ENCODE peak calls at places on chromosomes 16 and 17, in five cellular contexts. D is H9, R is H1, H is trophoblast cell, S is mesendoderm. V is an unnamed sample.

GRCh38 chr17:33647976-33648375 is 354.9 kb upstream of the ASIC2 start:
- DNase-seq in D (peak), R (no peak), H (peak), S (peak), V (peak)

GRCh38 chr16:23640669-23640958 is 496 bp downstream of the PALB2 start:
- DNase-seq in D (no peak), R (peak), H (no peak), S (peak), V (no peak)

GRCh38 chr16:11612110-11612981 is 25.6 kb upstream of the LITAF start:
- DNase-seq in D (no peak), R (no peak), H (peak), S (peak), V (no peak)

GRCh38 chr17:73255671-73256181 is 6.0 kb downstream of the CPSF4L start:
- DNase-seq in D (peak), R (peak), H (peak), S (peak), V (peak)

GRCh38 chr17:57876023-57876865 is 26.4 kb upstream of the MRPS23 start:
- DNase-seq in D (peak), R (no peak), H (no peak), S (no peak), V (peak)

GRCh38 chr16:8949536-8950418 is 13.9 kb downstream of the USP7 start:
- DNase-seq in D (no peak), R (no peak), H (peak), S (peak), V (no peak)

GRCh38 chr16:11056090-11056988 is 112.0 kb downstream of the CLEC16A start:
- DNase-seq in D (no peak), R (no peak), H (no peak), S (no peak), V (peak)

GRCh38 chr16:15682105-15682570 is 32.1 kb downstream of the NDE1 start:
- DNase-seq in D (peak), R (no peak), H (peak), S (peak), V (peak)

GRCh38 chr17:1108560-1108809 is 71.3 kb downstream of the ABR start:
- DNase-seq in D (no peak), R (no peak), H (no peak), S (peak), V (no peak)

GRCh38 chr16:10957771-10958486 is 13.6 kb downstream of the CLEC16A start:
- DNase-seq in D (no peak), R (no peak), H (peak), S (no peak), V (peak)

GRCh38 chr17:48457080-48457836 is 27.2 kb upstream of the SKAP1 start:
- DNase-seq in D (peak), R (no peak), H (peak), S (peak), V (peak)

GRCh38 chr16:1094601-1095449 is 1.2 kb downstream of the C1QTNF8 start:
- DNase-seq in D (no peak), R (no peak), H (no peak), S (no peak), V (no peak)

GRCh38 chr17:7932483-7932891 is 481 bp downstream of the CNTROB start:
- DNase-seq in D (peak), R (no peak), H (peak), S (peak), V (peak)

GRCh38 chr16:68994324-68994723 is 111.1 kb upstream of the HAS3 start:
- DNase-seq in D (no peak), R (no peak), H (no peak), S (no peak), V (no peak)

GRCh38 chr16:1200014-1200627 is 24.9 kb downstream of the TPSG1 start:
- DNase-seq in D (no peak), R (no peak), H (no peak), S (no peak), V (no peak)

GRCh38 chr17:8103549-8103948 is 14.8 kb downstream of the ALOXE3 start:
- DNase-seq in D (no peak), R (no peak), H (no peak), S (no peak), V (no peak)

GRCh38 chr17:7626956-7627249 is 718 bp downstream of the SAT2 start:
- DNase-seq in D (no peak), R (no peak), H (peak), S (no peak), V (no peak)

GRCh38 chr17:19365833-19366636 is 3.5 kb upstream of the B9D1 start:
- DNase-seq in D (no peak), R (no peak), H (no peak), S (no peak), V (no peak)

GRCh38 chr16:50309527-50310307 is 43.4 kb downstream of the ADCY7 start:
- DNase-seq in D (no peak), R (no peak), H (no peak), S (no peak), V (no peak)

GRCh38 chr17:59617141-59617757 is 2.4 kb upstream of the CLTC start:
- DNase-seq in D (no peak), R (no peak), H (peak), S (peak), V (no peak)

GRCh38 chr17:44829558-44830358 is at the start of gene GJC1:
- DNase-seq in D (peak), R (no peak), H (peak), S (peak), V (no peak)

GRCh38 chr17:75642221-75643032 is 9.2 kb downstream of the SMIM5 start:
- DNase-seq in D (no peak), R (no peak), H (peak), S (no peak), V (no peak)

GRCh38 chr17:3916013-3916696 is at the start of gene P2RX1:
- DNase-seq in D (no peak), R (no peak), H (no peak), S (no peak), V (no peak)

GRCh38 chr17:55442953-55443683 is 21.5 kb upstream of the MMD start:
- DNase-seq in D (no peak), R (no peak), H (peak), S (no peak), V (peak)

GRCh38 chr17:78899361-78900260 is 3.4 kb downstream of the CEP295NL start:
- DNase-seq in D (peak), R (no peak), H (peak), S (peak), V (no peak)

GRCh38 chr17:31487063-31487647 is 95.7 kb downstream of the RAB11FIP4 start:
- DNase-seq in D (no peak), R (no peak), H (no peak), S (no peak), V (no peak)

GRCh38 chr17:79082311-79083190 is 7.9 kb downstream of the ENGASE start:
- DNase-seq in D (peak), R (no peak), H (peak), S (peak), V (peak)

GRCh38 chr17:20063665-20064648 is 54.8 kb downstream of the SPECC1 start:
- DNase-seq in D (peak), R (no peak), H (peak), S (no peak), V (peak)

GRCh38 chr17:40490289-40490853 is 11.1 kb downstream of the TNS4 start:
- DNase-seq in D (peak), R (no peak), H (no peak), S (peak), V (peak)

GRCh38 chr17:39196820-39197331 is 593 bp downstream of the CACNB1 start:
- DNase-seq in D (peak), R (no peak), H (no peak), S (no peak), V (no peak)

GRCh38 chr16:22075776-22076175 is 16.6 kb upstream of the VWA3A start:
- DNase-seq in D (no peak), R (no peak), H (no peak), S (no peak), V (peak)

GRCh38 chr16:56657555-56658430 is at the start of gene MT1F:
- DNase-seq in D (peak), R (peak), H (peak), S (peak), V (peak)

GRCh38 chr16:55499951-55500350 is 8.9 kb upstream of the LPCAT2 start:
- DNase-seq in D (no peak), R (no peak), H (peak), S (peak), V (peak)

GRCh38 chr17:40614431-40615294 is 33.0 kb downstream of the SMARCE1 start:
- DNase-seq in D (no peak), R (no peak), H (no peak), S (no peak), V (no peak)

GRCh38 chr17:60435244-60436170 is 13.2 kb downstream of the CHCT1 start:
- DNase-seq in D (peak), R (no peak), H (peak), S (peak), V (peak)

GRCh38 chr17:64779344-64780095 is 117.4 kb upstream of the SMURF2 start:
- DNase-seq in D (peak), R (no peak), H (peak), S (peak), V (no peak)

GRCh38 chr17:58684003-58684402 is 7.8 kb downstream of the TEX14 start:
- DNase-seq in D (no peak), R (no peak), H (peak), S (no peak), V (no peak)

GRCh38 chr17:42422412-42422957 is 571 bp downstream of the CAVIN1 start:
- DNase-seq in D (peak), R (no peak), H (peak), S (peak), V (peak)

GRCh38 chr17:32833076-32833475 is 43.8 kb downstream of the MYO1D start:
- DNase-seq in D (no peak), R (no peak), H (peak), S (no peak), V (no peak)

GRCh38 chr17:81583589-81584337 is 31.6 kb upstream of the FAAP100 start:
- DNase-seq in D (no peak), R (no peak), H (no peak), S (no peak), V (peak)

DNA sequence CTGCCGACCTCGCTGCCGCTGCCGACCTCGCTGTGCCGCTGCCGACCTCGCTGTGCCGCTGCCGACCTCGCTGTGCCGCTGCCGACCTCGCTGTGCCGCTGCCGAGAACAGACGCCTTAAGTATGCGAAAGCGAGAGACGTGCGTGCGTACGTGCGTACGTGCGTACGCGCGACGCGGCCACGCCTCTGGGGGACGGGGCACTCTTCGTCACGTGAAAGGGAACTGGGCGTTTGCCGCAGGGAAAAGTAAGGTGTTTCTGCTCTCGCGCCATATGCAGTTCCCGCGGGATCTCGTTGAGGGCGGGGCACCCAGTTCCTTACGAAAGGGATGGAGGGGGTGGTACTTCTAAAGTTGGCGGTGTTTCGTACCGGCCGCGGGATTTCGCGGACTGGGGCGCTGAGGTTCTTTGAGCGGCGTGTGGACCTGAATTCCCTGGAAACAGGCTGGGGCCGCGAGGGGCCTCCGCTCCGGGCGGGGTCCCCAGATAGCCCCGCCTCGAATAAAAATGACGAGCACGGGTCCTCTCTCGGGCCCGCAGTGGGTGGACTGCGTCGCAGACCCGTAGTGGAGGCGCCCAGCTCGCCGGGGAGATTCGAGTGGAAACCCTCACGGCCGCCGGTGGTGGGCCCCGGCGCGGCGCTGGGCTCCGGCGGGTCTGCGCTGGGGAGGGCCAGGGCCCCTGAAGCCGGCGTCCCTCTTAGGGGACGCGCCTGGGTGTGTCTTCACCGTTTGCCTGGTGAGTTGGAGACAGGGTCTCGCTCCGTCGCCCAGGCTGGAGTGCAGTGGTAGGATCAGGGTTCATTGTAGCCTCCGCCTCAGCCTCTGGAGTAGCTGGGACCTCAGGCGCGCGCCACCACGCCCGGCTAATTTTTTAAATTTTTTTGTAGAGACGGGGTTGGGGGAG is at the start of gene EIF4A3:
- DNase-seq in D (peak), R (peak), H (peak), S (peak), V (peak)
- H2AK5ac ChIP-seq in D (no peak), R (peak), H (peak), S (no peak), V (peak)

GRCh38 chr16:82684246-82684645 is 57.5 kb downstream of the CDH13 start:
- DNase-seq in D (no peak), R (no peak), H (peak), S (no peak), V (peak)

GRCh38 chr16:82681592-82681991 is 54.8 kb downstream of the CDH13 start:
- DNase-seq in D (peak), R (no peak), H (no peak), S (no peak), V (no peak)

GRCh38 chr16:82682757-82683156 is 56.0 kb downstream of the CDH13 start:
- DNase-seq in D (no peak), R (no peak), H (no peak), S (no peak), V (no peak)
- H2AK5ac ChIP-seq in D (no peak), R (no peak), H (no peak), S (no peak), V (no peak)

GRCh38 chr16:67438098-67438791 is 7.3 kb downstream of the HSD11B2 start:
- DNase-seq in D (no peak), R (no peak), H (no peak), S (no peak), V (no peak)
- H2AK5ac ChIP-seq in D (no peak), R (no peak), H (no peak), S (no peak), V (no peak)

GRCh38 chr17:17590883-17591407 is 563 bp downstream of the PEMT start:
- DNase-seq in D (no peak), R (no peak), H (no peak), S (no peak), V (no peak)
- H2AK5ac ChIP-seq in D (no peak), R (no peak), H (peak), S (peak), V (peak)

DNA sequence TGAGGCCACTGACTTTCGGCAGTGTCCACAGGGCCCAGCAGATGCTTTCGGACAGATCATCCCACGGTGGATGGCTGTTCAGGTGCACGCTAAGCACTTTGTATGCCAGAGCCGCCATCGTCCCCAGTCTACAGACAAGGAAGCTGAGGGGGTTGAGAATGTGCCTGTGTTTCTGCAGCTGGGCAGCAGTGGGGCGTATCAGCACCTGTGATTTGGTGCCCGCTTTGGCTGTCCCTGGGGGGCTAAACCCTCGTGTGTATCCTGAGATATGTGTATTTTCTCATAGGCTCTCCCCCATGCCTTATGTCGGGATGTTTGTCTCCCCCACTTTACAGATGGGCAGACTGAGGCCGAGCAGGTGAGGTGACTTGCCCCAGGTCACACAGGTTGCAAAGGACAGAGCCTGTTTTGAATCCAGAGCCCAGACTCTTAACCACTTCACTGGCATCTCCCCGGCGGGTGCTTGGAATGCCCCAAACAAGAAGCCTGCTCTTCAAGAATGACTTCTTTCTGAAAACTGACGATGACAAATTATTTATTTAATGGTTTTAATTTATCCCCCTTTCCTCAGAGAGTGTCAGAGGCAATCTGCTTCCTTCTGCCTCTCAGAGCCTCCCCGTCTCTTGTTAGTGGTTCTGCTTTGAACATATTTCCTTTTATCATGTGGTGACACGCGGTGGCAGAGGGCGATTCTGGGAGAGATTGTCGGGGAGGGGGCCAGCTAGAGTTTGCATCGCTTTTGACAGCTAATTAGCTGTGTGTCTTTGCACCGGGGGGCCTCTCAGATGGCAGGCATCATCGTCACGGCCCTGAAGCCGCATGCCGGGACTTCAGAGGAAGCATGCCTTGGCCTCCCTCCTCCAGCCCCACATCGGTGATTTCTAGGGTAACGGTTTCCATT is 149.6 kb upstream of the CIBAR2 start:
- DNase-seq in D (no peak), R (no peak), H (no peak), S (no peak), V (no peak)
- H2AK5ac ChIP-seq in D (no peak), R (no peak), H (no peak), S (no peak), V (no peak)

GRCh38 chr17:2903193-2903974 is 107.1 kb downstream of the RAP1GAP2 start:
- DNase-seq in D (peak), R (no peak), H (no peak), S (no peak), V (no peak)
- H2AK5ac ChIP-seq in D (no peak), R (peak), H (no peak), S (no peak), V (no peak)

GRCh38 chr16:3000540-3000939 is 12.2 kb upstream of the CLDN9 start:
- DNase-seq in D (no peak), R (no peak), H (no peak), S (no peak), V (no peak)
- H2AK5ac ChIP-seq in D (no peak), R (peak), H (no peak), S (no peak), V (no peak)

GRCh38 chr17:83089322-83090156 is 10.1 kb downstream of the METRNL start:
- DNase-seq in D (no peak), R (no peak), H (peak), S (no peak), V (no peak)

GRCh38 chr17:83086197-83086880 is 6.9 kb downstream of the METRNL start:
- DNase-seq in D (no peak), R (no peak), H (peak), S (no peak), V (peak)

GRCh38 chr17:83088451-83089321 is 9.3 kb downstream of the METRNL start:
- DNase-seq in D (no peak), R (no peak), H (no peak), S (no peak), V (no peak)

GRCh38 chr17:83086907-83087787 is 7.7 kb downstream of the METRNL start:
- DNase-seq in D (no peak), R (no peak), H (no peak), S (no peak), V (no peak)

DNA sequence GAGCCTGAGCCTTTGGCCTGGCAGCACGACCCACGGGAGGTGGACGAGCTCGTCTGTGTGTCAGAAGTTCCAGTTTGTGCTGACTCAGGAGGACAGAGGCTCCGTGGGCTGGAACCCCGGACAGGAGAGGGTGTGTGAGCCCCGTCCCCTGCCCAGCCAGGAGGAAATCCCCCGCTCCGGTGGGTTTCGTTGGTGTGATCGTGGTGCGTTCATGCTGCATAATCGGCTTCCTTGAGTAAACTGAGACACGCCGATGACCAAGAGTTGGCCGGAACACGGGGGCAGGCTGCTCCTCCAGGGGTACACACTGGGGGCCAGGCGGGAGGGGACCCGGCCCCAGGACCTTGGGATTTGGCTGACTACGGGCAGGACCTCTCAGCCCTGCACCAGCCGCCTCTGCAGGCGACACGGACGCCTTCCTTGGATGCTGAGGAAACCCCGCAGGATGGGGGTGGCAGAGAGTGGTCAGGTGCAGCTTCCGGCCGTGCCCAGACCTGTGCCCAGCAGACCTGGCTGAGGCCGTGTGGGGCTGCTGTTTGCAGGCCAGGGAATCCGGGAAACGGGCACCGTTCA is 8.5 kb downstream of the METRNL start:
- DNase-seq in D (no peak), R (no peak), H (no peak), S (no peak), V (no peak)
- H2AK5ac ChIP-seq in D (no peak), R (no peak), H (peak), S (no peak), V (no peak)

GRCh38 chr16:81006472-81007311 is at the start of the genes CENPN and CMC2:
- DNase-seq in D (peak), R (peak), H (peak), S (peak), V (peak)
- H2AK5ac ChIP-seq in D (no peak), R (no peak), H (peak), S (no peak), V (peak)

GRCh38 chr16:89322381-89323119 is 105.0 kb downstream of the ZNF778 start:
- DNase-seq in D (peak), R (no peak), H (peak), S (peak), V (peak)

GRCh38 chr16:89319628-89319882 is 102.1 kb downstream of the ZNF778 start:
- DNase-seq in D (no peak), R (no peak), H (no peak), S (no peak), V (no peak)

GRCh38 chr16:89319883-89320716 is 102.6 kb downstream of the ZNF778 start:
- DNase-seq in D (peak), R (no peak), H (peak), S (peak), V (peak)

GRCh38 chr16:89318871-89319627 is 101.5 kb downstream of the ZNF778 start:
- DNase-seq in D (no peak), R (no peak), H (no peak), S (no peak), V (no peak)

GRCh38 chr16:89320717-89321501 is 103.4 kb downstream of the ZNF778 start:
- DNase-seq in D (peak), R (no peak), H (peak), S (peak), V (peak)
- H2AK5ac ChIP-seq in D (no peak), R (no peak), H (no peak), S (no peak), V (peak)